ENCODE peak calls at places on chromosome 7, in five cellular contexts. B, Y, C, W and M are unnamed samples.

GRCh38 chr7:112779667-112780066 is 10.5 kb downstream of the TMEM168 start:
- DNase-seq in B (no peak), Y (no peak), C (no peak), W (no peak), M (no peak)

GRCh38 chr7:18426564-18427226 is 68.9 kb upstream of the HDAC9 start:
- DNase-seq in B (no peak), Y (no peak), C (no peak), W (no peak), M (no peak)

GRCh38 chr7:155269766-155270585 is 27.7 kb upstream of the INSIG1 start:
- DNase-seq in B (no peak), Y (peak; percentile 62), C (no peak), W (no peak), M (no peak)

GRCh38 chr7:113812881-113813280 is 105.9 kb downstream of the PPP1R3A start:
- DNase-seq in B (no peak), Y (no peak), C (no peak), W (no peak), M (no peak)

GRCh38 chr7:92698237-92698841 is 108.1 kb upstream of the FAM133B start:
- DNase-seq in B (peak; percentile 48), Y (no peak), C (peak; percentile 62), W (peak; percentile 50), M (no peak)

GRCh38 chr7:119929891-119930290 is 343.1 kb upstream of the KCND2 start:
- DNase-seq in B (no peak), Y (no peak), C (no peak), W (no peak), M (no peak)

GRCh38 chr7:55224810-55225209 is 140.3 kb upstream of the LANCL2 start:
- DNase-seq in B (no peak), Y (no peak), C (no peak), W (no peak), M (no peak)

GRCh38 chr7:93160410-93160809 is 12.2 kb upstream of the SAMD9L start:
- DNase-seq in B (no peak), Y (no peak), C (no peak), W (no peak), M (peak; percentile 49)

GRCh38 chr7:136526408-136527105 is 341.9 kb upstream of the CHRM2 start:
- DNase-seq in B (no peak), Y (no peak), C (no peak), W (no peak), M (no peak)

GRCh38 chr7:86932038-86932512 is 127.4 kb downstream of the ELAPOR2 start:
- DNase-seq in B (no peak), Y (no peak), C (no peak), W (no peak), M (peak; percentile 14)

GRCh38 chr7:133702078-133702477 is 425.1 kb upstream of the LRGUK start:
- DNase-seq in B (no peak), Y (no peak), C (no peak), W (no peak), M (no peak)

GRCh38 chr7:64687249-64687648 is 21.3 kb downstream of the ZNF107 start:
- DNase-seq in B (no peak), Y (no peak), C (no peak), W (no peak), M (no peak)

GRCh38 chr7:74203157-74203556 is 6.6 kb upstream of the LAT2 start:
- DNase-seq in B (no peak), Y (peak; percentile 44), C (peak; percentile 27), W (peak; percentile 48), M (no peak)

GRCh38 chr7:87600130-87601124 is at the start of gene ABCB1:
- DNase-seq in B (peak; percentile 19), Y (peak; percentile 87), C (peak; percentile 16), W (peak; percentile 76), M (no peak)

GRCh38 chr7:15015545-15016314 is 113.2 kb upstream of the DGKB start:
- DNase-seq in B (peak; percentile 87), Y (no peak), C (peak; percentile 47), W (peak; percentile 39), M (peak; percentile 73)
- H3K27ac ChIP-seq in B (peak overlapping the region; percentile 22), Y (no peak overlapping the region), C (no peak overlapping the region), W (peak overlapping the region; percentile 90), M (peak overlapping the region; percentile 57)

DNA sequence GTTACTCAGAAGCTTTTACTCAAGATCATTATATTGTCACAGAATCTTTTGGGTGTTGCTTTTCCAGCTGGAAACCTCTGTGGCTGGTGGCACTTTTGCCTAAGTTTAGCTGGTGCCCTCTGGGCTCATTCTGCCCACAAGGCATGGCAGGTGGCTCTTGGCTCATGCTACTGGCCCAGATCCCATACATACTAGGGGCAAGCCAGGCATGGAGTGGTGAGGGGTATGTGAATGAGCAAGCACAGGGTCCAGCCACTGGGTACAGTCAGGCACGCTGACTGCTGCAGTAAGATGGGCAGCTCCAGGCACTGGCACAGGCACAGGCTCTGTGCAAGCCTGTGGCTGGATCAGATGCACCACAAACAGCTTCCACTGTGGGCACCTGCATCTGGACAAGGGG is 375.0 kb upstream of the SEMA3C start:
- DNase-seq in B (no peak), Y (peak; percentile 54), C (no peak), W (no peak), M (no peak)
- H3K27ac ChIP-seq in B (no peak overlapping the region), Y (no peak overlapping the region), C (no peak overlapping the region), W (no peak overlapping the region), M (no peak overlapping the region)

GRCh38 chr7:1459512-1459892 is 232 bp upstream of the MICALL2 start:
- DNase-seq in B (peak; percentile 95), Y (peak; percentile 100), C (peak; percentile 100), W (peak; percentile 100), M (peak; percentile 89)

GRCh38 chr7:1459930-1460756 is 873 bp upstream of the MICALL2 start:
- DNase-seq in B (no peak), Y (peak; percentile 86), C (no peak), W (peak; percentile 73), M (no peak)

GRCh38 chr7:1460757-1461639 is 1.7 kb upstream of the MICALL2 start:
- DNase-seq in B (no peak), Y (peak; percentile 89), C (peak; percentile 77), W (peak; percentile 88), M (no peak)

GRCh38 chr7:1463685-1464223 is 4.5 kb upstream of the MICALL2 start:
- DNase-seq in B (no peak), Y (no peak), C (no peak), W (no peak), M (no peak)

DNA sequence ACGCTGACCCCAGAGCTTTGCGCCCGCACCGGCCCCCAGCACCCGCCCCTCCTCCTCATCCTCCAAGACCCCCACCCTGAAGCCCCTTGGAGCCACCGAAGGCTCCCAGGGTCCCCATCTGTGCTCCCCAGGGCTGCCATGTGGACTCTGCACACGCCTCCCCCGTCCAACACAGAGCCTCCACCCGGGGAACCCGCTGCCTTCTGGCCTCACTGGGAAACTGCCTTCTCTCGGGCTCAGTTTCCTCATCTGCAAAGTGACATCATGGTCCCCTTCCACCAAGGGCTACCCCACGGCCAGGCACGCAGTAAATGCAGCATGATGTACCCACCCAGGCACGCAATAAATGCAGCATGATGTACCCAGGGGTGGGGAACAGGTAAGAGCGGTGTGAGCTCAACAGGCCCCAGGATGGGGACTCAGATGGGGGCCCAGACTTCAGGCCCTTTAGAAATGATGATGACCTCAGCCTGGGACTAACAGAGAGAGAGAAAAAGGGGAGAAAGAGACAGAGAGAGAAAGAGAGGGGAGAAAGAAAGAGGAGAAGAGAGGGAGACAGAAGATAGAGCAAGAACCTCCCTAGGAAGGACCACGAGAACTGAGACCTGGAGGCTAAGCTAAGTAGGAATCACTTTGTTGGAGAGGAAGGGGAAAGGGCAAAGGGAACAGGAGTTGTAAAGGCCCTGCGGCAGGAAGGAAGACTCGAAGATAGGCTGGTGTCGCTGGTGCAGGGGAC is 2.5 kb upstream of the MICALL2 start:
- DNase-seq in B (no peak), Y (no peak), C (no peak), W (no peak), M (no peak)
- H3K27ac ChIP-seq in B (peak overlapping the region; percentile 83), Y (peak overlapping the region; percentile 86), C (no peak overlapping the region), W (no peak overlapping the region), M (peak overlapping the region; percentile 68)

GRCh38 chr7:100351657-100352058 is 6.3 kb upstream of the PILRB start:
- DNase-seq in B (no peak), Y (peak; percentile 76), C (no peak), W (no peak), M (no peak)
- H3K27ac ChIP-seq in B (no peak overlapping the region), Y (peak overlapping the region; percentile 87), C (no peak overlapping the region), W (no peak overlapping the region), M (no peak overlapping the region)

GRCh38 chr7:45979275-45980180 is 58.5 kb upstream of the IGFBP3 start:
- DNase-seq in B (no peak), Y (no peak), C (no peak), W (no peak), M (no peak)

GRCh38 chr7:45977256-45977655 is 56.2 kb upstream of the IGFBP3 start:
- DNase-seq in B (no peak), Y (no peak), C (no peak), W (no peak), M (no peak)

GRCh38 chr7:45978731-45979211 is 57.7 kb upstream of the IGFBP3 start:
- DNase-seq in B (no peak), Y (no peak), C (no peak), W (peak; percentile 37), M (no peak)

GRCh38 chr7:45976485-45976856 is 55.4 kb upstream of the IGFBP3 start:
- DNase-seq in B (no peak), Y (no peak), C (no peak), W (no peak), M (no peak)

DNA sequence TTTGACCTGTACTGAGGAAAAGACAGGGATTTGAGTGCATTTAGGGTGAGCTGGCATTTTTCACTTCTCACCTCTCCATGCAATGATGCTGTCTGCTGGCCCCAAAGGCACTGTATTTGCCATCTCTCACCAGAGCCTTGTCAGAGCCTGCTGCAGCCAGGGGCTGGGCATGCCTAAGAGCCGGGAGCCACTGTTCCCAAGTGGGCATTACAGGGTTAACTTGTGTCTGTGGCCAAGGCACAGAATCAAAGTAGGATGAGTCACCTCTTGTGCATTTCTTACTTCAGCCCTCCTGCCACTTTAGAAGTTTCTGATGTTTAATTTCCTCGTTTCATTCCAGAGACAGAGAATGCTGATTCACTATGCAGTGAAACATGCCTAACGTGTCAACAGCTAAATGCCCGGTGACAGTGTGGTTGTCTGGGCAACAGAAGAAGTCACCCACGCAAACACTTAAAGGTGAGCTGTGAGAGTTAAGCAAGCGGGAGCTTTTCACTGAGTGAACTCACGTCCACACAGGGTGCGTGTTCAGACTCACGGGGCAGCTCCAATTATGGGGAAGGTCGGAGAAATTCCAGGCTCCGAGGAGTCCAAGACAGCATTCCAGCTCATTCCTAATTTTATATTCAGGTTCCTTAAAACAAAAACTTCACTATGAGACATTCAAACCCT is 57.1 kb upstream of the IGFBP3 start:
- DNase-seq in B (peak; percentile 95), Y (no peak), C (peak; percentile 27), W (peak; percentile 45), M (peak; percentile 99)
- H3K27ac ChIP-seq in B (peak overlapping the region; percentile 55), Y (no peak overlapping the region), C (no peak overlapping the region), W (no peak overlapping the region), M (peak overlapping the region; percentile 65)

GRCh38 chr7:14833707-14834106 is 68.8 kb downstream of the DGKB start:
- DNase-seq in B (no peak), Y (no peak), C (no peak), W (no peak), M (no peak)
- H3K27ac ChIP-seq in B (no peak overlapping the region), Y (no peak overlapping the region), C (no peak overlapping the region), W (no peak overlapping the region), M (no peak overlapping the region)

GRCh38 chr7:77983973-77984372 is 185.4 kb downstream of the PHTF2 start:
- DNase-seq in B (no peak), Y (no peak), C (no peak), W (no peak), M (no peak)
- H3K27ac ChIP-seq in B (no peak overlapping the region), Y (no peak overlapping the region), C (no peak overlapping the region), W (no peak overlapping the region), M (no peak overlapping the region)